ENCODE peak calls at places on chromosomes 16 and 17, in ten cellular contexts. R, B, T, W, H, Y, J, N, P and F are unnamed samples.
A peak's percentile ranks its signal among the peaks of the same experiment; 100 is the strongest.

GRCh38 chr16:88888778-88889387 is 22.4 kb upstream of the PABPN1L start:
- DNase-seq in R (no peak), B (no peak), T (no peak), W (no peak), H (no peak), Y (peak; percentile 71), J (no peak), N (no peak), P (no peak), F (no peak)

GRCh38 chr17:65463242-65463641 is 98.2 kb downstream of the AXIN2 start:
- DNase-seq in R (peak; percentile 86), B (peak; percentile 97), T (peak; percentile 13), W (no peak), H (no peak), Y (peak; percentile 40), J (no peak), N (no peak), P (peak; percentile 84), F (no peak)

GRCh38 chr17:652310-652709 is 62.3 kb downstream of the VPS53 start:
- DNase-seq in R (peak; percentile 92), B (peak; percentile 71), T (no peak), W (no peak), H (no peak), Y (peak; percentile 82), J (no peak), N (no peak), P (peak; percentile 85), F (no peak)

GRCh38 chr17:2094891-2095535 is 40.1 kb downstream of the HIC1 start:
- DNase-seq in R (peak; percentile 73), B (peak; percentile 81), T (peak; percentile 92), W (no peak), H (peak; percentile 43), Y (peak; percentile 76), J (peak; percentile 56), N (no peak), P (peak; percentile 58), F (no peak)

GRCh38 chr17:77083547-77083946 is 57.2 kb upstream of the SEC14L1 start:
- DNase-seq in R (no peak), B (no peak), T (no peak), W (no peak), H (no peak), Y (no peak), J (no peak), N (no peak), P (no peak), F (no peak)

GRCh38 chr17:76565728-76566612 is 19.7 kb downstream of the ST6GALNAC2 start:
- DNase-seq in R (no peak), B (no peak), T (no peak), W (no peak), H (no peak), Y (no peak), J (no peak), N (no peak), P (no peak), F (no peak)

GRCh38 chr16:80824623-80825364 is 20.4 kb upstream of the CDYL2 start:
- DNase-seq in R (peak; percentile 82), B (peak; percentile 81), T (peak; percentile 53), W (peak; percentile 29), H (peak; percentile 44), Y (no peak), J (peak; percentile 71), N (peak; percentile 38), P (peak; percentile 73), F (peak; percentile 45)

GRCh38 chr16:65122974-65123845 is 1.3 kb upstream of the CDH11 start:
- DNase-seq in R (peak; percentile 74), B (peak; percentile 78), T (peak; percentile 33), W (peak; percentile 56), H (peak; percentile 6), Y (peak; percentile 63), J (peak; percentile 69), N (no peak), P (peak; percentile 61), F (peak; percentile 63)

GRCh38 chr17:35849469-35850348 is 19.0 kb downstream of the HEATR9 start:
- DNase-seq in R (peak; percentile 83), B (peak; percentile 90), T (peak; percentile 38), W (peak; percentile 61), H (peak; percentile 61), Y (peak; percentile 20), J (peak; percentile 80), N (peak; percentile 49), P (peak; percentile 62), F (peak; percentile 65)

GRCh38 chr16:48206594-48207242 is 37.4 kb upstream of the LONP2 start:
- DNase-seq in R (peak; percentile 60), B (peak; percentile 46), T (no peak), W (no peak), H (no peak), Y (no peak), J (no peak), N (no peak), P (no peak), F (no peak)

GRCh38 chr17:81287155-81287554 is 8.0 kb downstream of the SLC38A10 start:
- DNase-seq in R (no peak), B (no peak), T (no peak), W (no peak), H (no peak), Y (no peak), J (no peak), N (no peak), P (no peak), F (no peak)

GRCh38 chr17:81287741-81288430 is 7.2 kb downstream of the SLC38A10 start:
- DNase-seq in R (no peak), B (no peak), T (no peak), W (no peak), H (no peak), Y (no peak), J (no peak), N (no peak), P (no peak), F (no peak)

GRCh38 chr17:81285894-81286293 is 9.2 kb downstream of the SLC38A10 start:
- DNase-seq in R (no peak), B (no peak), T (no peak), W (no peak), H (no peak), Y (no peak), J (no peak), N (no peak), P (no peak), F (no peak)

GRCh38 chr17:81285179-81285878 is 9.8 kb downstream of the SLC38A10 start:
- DNase-seq in R (peak; percentile 24), B (peak; percentile 66), T (no peak), W (peak; percentile 50), H (peak; percentile 77), Y (peak; percentile 87), J (peak; percentile 21), N (no peak), P (peak; percentile 49), F (no peak)

GRCh38 chr17:81286491-81287145 is 8.5 kb downstream of the SLC38A10 start:
- DNase-seq in R (no peak), B (no peak), T (no peak), W (no peak), H (no peak), Y (no peak), J (no peak), N (no peak), P (no peak), F (no peak)
- TF ChIP-seq CTCF in R (no peak), B (no peak), T (no peak), W (no peak), H (no peak), Y (no peak), J (no peak), N (no peak), P (no peak), F (no peak)

GRCh38 chr17:64131606-64132270 is 1.8 kb upstream of the ERN1 start:
- DNase-seq in R (no peak), B (no peak), T (no peak), W (no peak), H (no peak), Y (no peak), J (no peak), N (no peak), P (no peak), F (no peak)

GRCh38 chr17:64129765-64130558 is at the start of gene ERN1:
- DNase-seq in R (peak; percentile 91), B (peak; percentile 98), T (peak; percentile 95), W (peak; percentile 95), H (peak; percentile 94), Y (peak; percentile 95), J (peak; percentile 96), N (peak; percentile 57), P (peak; percentile 95), F (peak; percentile 89)

GRCh38 chr17:64129515-64129764 is 504 bp downstream of the ERN1 start:
- DNase-seq in R (no peak), B (no peak), T (no peak), W (no peak), H (no peak), Y (no peak), J (no peak), N (no peak), P (no peak), F (no peak)

GRCh38 chr17:64128787-64129514 is 993 bp downstream of the ERN1 start:
- DNase-seq in R (peak; percentile 50), B (peak; percentile 53), T (peak; percentile 46), W (peak; percentile 62), H (no peak), Y (no peak), J (no peak), N (no peak), P (peak; percentile 48), F (peak; percentile 22)

GRCh38 chr17:64130559-64131001 is 636 bp upstream of the ERN1 start:
- DNase-seq in R (peak; percentile 54), B (peak; percentile 76), T (no peak), W (peak; percentile 53), H (peak; percentile 49), Y (peak; percentile 59), J (no peak), N (no peak), P (peak; percentile 28), F (peak; percentile 87)
- TF ChIP-seq CTCF in R (no peak), B (peak; percentile 2), T (no peak), W (no peak), H (no peak), Y (no peak), J (no peak), N (no peak), P (no peak), F (no peak)

DNA sequence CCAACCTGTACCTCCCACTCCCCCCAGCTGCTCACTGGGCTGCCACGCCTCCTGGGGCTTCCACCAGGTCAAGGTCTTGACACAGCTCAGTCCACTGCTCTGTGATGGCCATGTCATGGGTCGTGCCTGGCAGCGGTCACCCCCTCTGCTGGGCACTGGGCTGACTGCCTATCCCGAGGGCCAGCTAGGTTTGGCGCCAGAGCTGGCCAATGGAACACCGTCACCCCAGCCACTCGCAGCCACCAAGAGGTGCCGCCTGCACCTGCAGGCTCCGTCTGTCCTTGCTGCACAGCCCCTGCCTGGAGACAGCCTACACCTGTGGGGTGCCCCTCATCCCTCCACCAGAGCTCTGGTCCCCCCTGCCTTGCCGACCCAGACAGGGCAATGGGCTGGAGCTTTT is 4.5 kb upstream of the RAB40C start:
- DNase-seq in R (no peak), B (no peak), T (no peak), W (no peak), H (no peak), Y (no peak), J (peak; percentile 56), N (no peak), P (no peak), F (no peak)
- TF ChIP-seq CTCF in R (no peak), B (no peak), T (no peak), W (no peak), H (no peak), Y (no peak), J (peak; percentile 11), N (no peak), P (no peak), F (peak; percentile 17)

GRCh38 chr17:7833795-7834553 is at the start of gene KDM6B:
- DNase-seq in R (peak; percentile 86), B (peak; percentile 95), T (peak; percentile 95), W (peak; percentile 95), H (peak; percentile 93), Y (peak; percentile 94), J (peak; percentile 97), N (no peak), P (peak; percentile 97), F (peak; percentile 81)
- TF ChIP-seq CTCF in R (no peak), B (no peak), T (no peak), W (no peak), H (no peak), Y (no peak), J (no peak), N (no peak), P (no peak), F (no peak)